ENCODE peak calls at places on chromosomes 12 and 14, in five cellular contexts. C is psoas muscle; Q is aorta; U is CD4-positive, alpha-beta T cell; R is astrocyte. H is an unnamed sample.

GRCh38 chr12:44507471-44507870 is 368.6 kb downstream of the NELL2 start:
- DNase-seq in U (no peak), Q (no peak), C (no peak), R (no peak), H (no peak)

GRCh38 chr12:68891141-68891540 is 41.8 kb downstream of the CPM start:
- DNase-seq in C (no peak), U (no peak), R (no peak), Q (no peak), H (no peak)

GRCh38 chr12:24042651-24043050 is 93.2 kb upstream of the SOX5 start:
- DNase-seq in C (no peak), Q (no peak), R (no peak), U (no peak), H (no peak)

GRCh38 chr14:74488788-74489397 is 4.2 kb downstream of the NPC2 start:
- DNase-seq in Q (no peak), C (no peak), U (no peak), R (peak), H (no peak)

GRCh38 chr12:56288705-56289387 is 11.3 kb downstream of the CS start:
- DNase-seq in Q (no peak), R (no peak), C (no peak), U (no peak), H (no peak)

GRCh38 chr12:115407036-115407435 is 723.1 kb upstream of the TBX3 start:
- DNase-seq in Q (no peak), R (no peak), C (no peak), U (no peak), H (no peak)

GRCh38 chr12:7061138-7061537 is 620 bp downstream of the C1S start:
- DNase-seq in R (no peak), Q (no peak), C (no peak), U (no peak), H (no peak)

GRCh38 chr14:35897616-35898111 is 71.5 kb downstream of the BRMS1L start:
- DNase-seq in Q (no peak), U (no peak), R (no peak), C (no peak), H (no peak)

GRCh38 chr12:22043943-22044342 is 2.1 kb upstream of the CMAS start:
- DNase-seq in Q (no peak), R (no peak), C (no peak), U (no peak), H (no peak)

GRCh38 chr12:31651893-31652521 is 7.5 kb upstream of the ETFBKMT start:
- DNase-seq in Q (no peak), U (no peak), R (no peak), C (no peak), H (no peak)

GRCh38 chr12:18975933-18976332 is 153.6 kb upstream of the PLEKHA5 start:
- DNase-seq in R (no peak), U (no peak), C (no peak), Q (no peak), H (no peak)

GRCh38 chr12:33427071-33427470 is 12.5 kb downstream of the SYT10 start:
- DNase-seq in U (no peak), C (no peak), R (no peak), Q (no peak), H (no peak)

GRCh38 chr12:100453953-100454352 is 19.7 kb upstream of the NR1H4 start:
- DNase-seq in C (no peak), Q (no peak), R (no peak), U (no peak), H (no peak)

GRCh38 chr12:93376436-93377251 is 1.1 kb upstream of the NUDT4 start:
- DNase-seq in U (no peak), Q (peak), R (no peak), C (no peak), H (peak)

GRCh38 chr14:68894123-68894522 is 85.0 kb downstream of the ACTN1 start:
- DNase-seq in U (no peak), Q (peak), R (peak), C (no peak), H (peak)

GRCh38 chr12:56221233-56221756 is 427 bp downstream of the RNF41 start:
- DNase-seq in R (peak), C (peak), U (no peak), Q (peak), H (peak)

GRCh38 chr14:37599527-37600368 is 4.3 kb downstream of the TTC6 start:
- DNase-seq in U (no peak), R (no peak), C (no peak), Q (no peak), H (no peak)

GRCh38 chr14:88013750-88014349 is 8.9 kb downstream of the GPR65 start:
- DNase-seq in C (peak), R (peak), U (peak), Q (peak), H (peak)

GRCh38 chr12:64385019-64385418 is 5.5 kb downstream of the C12orf56 start:
- DNase-seq in R (no peak), Q (no peak), C (no peak), U (no peak), H (no peak)

GRCh38 chr12:33472299-33472698 is 32.7 kb upstream of the SYT10 start:
- DNase-seq in R (no peak), C (no peak), Q (no peak), U (no peak), H (no peak)

GRCh38 chr12:113432976-113433375 is 10.8 kb downstream of the SDSL start:
- DNase-seq in Q (no peak), U (no peak), R (no peak), C (no peak), H (no peak)

GRCh38 chr12:22437031-22437806 is 102.7 kb upstream of the ST8SIA1 start:
- DNase-seq in R (no peak), C (no peak), Q (no peak), U (no peak), H (no peak)

GRCh38 chr14:37406095-37406494 is 189.0 kb downstream of the FOXA1 start:
- DNase-seq in Q (no peak), U (no peak), C (no peak), R (no peak), H (no peak)

GRCh38 chr12:53820503-53820902 is 68.7 kb upstream of the CISTR start:
- DNase-seq in U (no peak), C (no peak), R (no peak), Q (no peak), H (no peak)

GRCh38 chr12:110546339-110546738 is 36.8 kb downstream of the PPTC7 start:
- DNase-seq in U (no peak), R (peak), C (no peak), Q (no peak), H (no peak)

GRCh38 chr12:31206038-31206670 is 119.8 kb downstream of the SINHCAF start:
- DNase-seq in Q (no peak), R (peak), U (no peak), C (no peak), H (no peak)

GRCh38 chr12:98438826-98439225 is 76.6 kb upstream of the TMPO start:
- DNase-seq in U (no peak), R (no peak), C (no peak), Q (no peak), H (no peak)

H was measured in left cardiac atrium.